ENCODE peak calls at places on chromosomes 11 and 22, in ten cellular contexts. E, M, B, U, F, A, W, X, V and R are unnamed samples.

GRCh38 chr22:17872491-17872890 is 98.2 kb upstream of the BID start:
- DNase-seq in E (no peak), M (peak; percentile 93), B (no peak), U (no peak), F (no peak), A (no peak), W (no peak), X (no peak), V (no peak), R (no peak)

GRCh38 chr11:79119491-79120284 is 321.1 kb downstream of the TENM4 start:
- DNase-seq in E (no peak), M (no peak), B (no peak), U (no peak), F (peak; percentile 84), A (no peak), W (no peak), X (no peak), V (no peak), R (no peak)

GRCh38 chr11:132744771-132745170 is 787.5 kb downstream of the OPCML start:
- DNase-seq in E (no peak), M (no peak), B (no peak), U (no peak), F (no peak), A (no peak), W (no peak), X (no peak), V (peak; percentile 69), R (no peak)

GRCh38 chr11:9280655-9281301 is 15.6 kb upstream of the DENND5A start:
- DNase-seq in E (no peak), M (peak; percentile 41), B (no peak), U (peak; percentile 37), F (peak; percentile 36), A (no peak), W (peak; percentile 28), X (no peak), V (no peak), R (peak; percentile 26)

GRCh38 chr22:47389201-47389600 is 626.8 kb downstream of the TBC1D22A start:
- DNase-seq in E (no peak), M (no peak), B (no peak), U (no peak), F (no peak), A (no peak), W (no peak), X (no peak), V (no peak), R (no peak)

GRCh38 chr22:27309713-27310112 is 491.8 kb downstream of the MN1 start:
- DNase-seq in E (no peak), M (no peak), B (no peak), U (peak; percentile 26), F (no peak), A (no peak), W (no peak), X (no peak), V (no peak), R (no peak)

GRCh38 chr11:69337211-69337721 is 43.3 kb downstream of the MYEOV start:
- DNase-seq in E (no peak), M (peak; percentile 35), B (no peak), U (no peak), F (no peak), A (no peak), W (no peak), X (peak; percentile 12), V (peak; percentile 54), R (no peak)

GRCh38 chr11:122342089-122342749 is 226.2 kb upstream of the BLID start:
- DNase-seq in E (no peak), M (peak; percentile 85), B (no peak), U (no peak), F (no peak), A (no peak), W (no peak), X (no peak), V (no peak), R (no peak)

GRCh38 chr11:66076561-66076960 is 6.5 kb downstream of the PACS1 start:
- DNase-seq in E (no peak), M (no peak), B (no peak), U (no peak), F (no peak), A (no peak), W (no peak), X (no peak), V (no peak), R (no peak)

GRCh38 chr11:46363455-46363920 is 16.2 kb downstream of the DGKZ start:
- DNase-seq in E (no peak), M (peak; percentile 69), B (no peak), U (peak; percentile 67), F (peak; percentile 90), A (peak; percentile 70), W (no peak), X (no peak), V (peak; percentile 44), R (no peak)

GRCh38 chr11:46696212-46696558 is 4.2 kb downstream of the ARHGAP1 start:
- DNase-seq in E (no peak), M (no peak), B (no peak), U (no peak), F (peak; percentile 98), A (peak; percentile 66), W (no peak), X (peak; percentile 82), V (no peak), R (no peak)

GRCh38 chr11:74004694-74005615 is 3.9 kb downstream of the UCP3 start:
- DNase-seq in E (peak; percentile 33), M (no peak), B (peak; percentile 71), U (no peak), F (no peak), A (no peak), W (peak; percentile 81), X (no peak), V (no peak), R (no peak)

GRCh38 chr11:32897103-32897502 is 4.5 kb downstream of the QSER1 start:
- DNase-seq in E (no peak), M (no peak), B (no peak), U (no peak), F (no peak), A (no peak), W (no peak), X (no peak), V (no peak), R (no peak)

GRCh38 chr11:81174646-81175330 is 1558.9 kb downstream of the FAM181B start:
- DNase-seq in E (no peak), M (no peak), B (no peak), U (no peak), F (no peak), A (no peak), W (no peak), X (no peak), V (no peak), R (no peak)

GRCh38 chr11:33377852-33378385 is 120.7 kb downstream of the HIPK3 start:
- DNase-seq in E (no peak), M (no peak), B (no peak), U (no peak), F (no peak), A (no peak), W (no peak), X (no peak), V (peak; percentile 41), R (peak; percentile 52)

GRCh38 chr11:10688401-10688800 is 5.2 kb downstream of the IRAG1 start:
- DNase-seq in E (no peak), M (peak; percentile 91), B (no peak), U (no peak), F (no peak), A (no peak), W (no peak), X (no peak), V (no peak), R (no peak)

GRCh38 chr22:38566726-38567504 is 3.1 kb downstream of the DMC1 start:
- DNase-seq in E (no peak), M (no peak), B (no peak), U (peak; percentile 41), F (peak; percentile 33), A (no peak), W (no peak), X (no peak), V (no peak), R (peak; percentile 78)